ENCODE peak calls at places on chromosomes 11 and 22, in six cellular contexts. B is CD4-positive, alpha-beta memory T cell; N is ascending aorta; V is testis; A is heart left ventricle; U is cardiac muscle cell. Z is an unnamed sample. For H3K9me3, the result is how much of the 10 kb centered on the place peaks cover.

GRCh38 chr11:119759324-119759723 is 30.3 kb upstream of the NECTIN1 start:
- DNase-seq in U (no peak), A (no peak), N (no peak), V (no peak), B (no peak), Z (no peak)

GRCh38 chr11:34916810-34917780 is 677 bp downstream of the PDHX start:
- DNase-seq in U (peak), V (peak), A (no peak), B (peak), N (no peak), Z (no peak)

GRCh38 chr11:76793834-76794291 is 10.7 kb downstream of the TSKU start:
- DNase-seq in A (peak), U (no peak), B (no peak), V (no peak), N (no peak), Z (peak)

GRCh38 chr11:102004220-102004619 is 43.0 kb upstream of the CFAP300 start:
- DNase-seq in A (no peak), U (no peak), V (no peak), B (no peak), N (no peak), Z (no peak)

GRCh38 chr11:8070417-8071101 is 10.5 kb upstream of the TUB start:
- DNase-seq in N (no peak), B (no peak), V (no peak), A (no peak), U (peak), Z (no peak)

GRCh38 chr11:123170929-123171328 is 24.1 kb downstream of the CLMP start:
- DNase-seq in A (no peak), V (no peak), N (no peak), U (no peak), B (no peak), Z (no peak)

GRCh38 chr22:45946805-45947600 is 30.0 kb downstream of the WNT7B start:
- DNase-seq in N (no peak), V (no peak), B (no peak), U (no peak), A (no peak), Z (no peak)

GRCh38 chr11:8926236-8926635 is 6.5 kb downstream of the C11orf16 start:
- DNase-seq in V (no peak), N (no peak), U (no peak), B (no peak), A (no peak), Z (no peak)

GRCh38 chr22:49263101-49263500 is 564.6 kb downstream of the BRD1 start:
- DNase-seq in N (no peak), A (no peak), U (no peak), B (no peak), V (no peak), Z (no peak)

GRCh38 chr11:44095506-44096359 is at the start of gene EXT2:
- DNase-seq in N (peak), B (peak), V (peak), A (peak), U (peak), Z (peak)

GRCh38 chr22:34808618-34809017 is 257.3 kb upstream of the ISX start:
- DNase-seq in V (no peak), A (no peak), U (no peak), B (no peak), N (no peak), Z (no peak)

GRCh38 chr11:28117712-28118111 is 9.5 kb downstream of the METTL15 start:
- DNase-seq in V (no peak), A (no peak), B (no peak), U (no peak), N (no peak), Z (no peak)

GRCh38 chr11:115580927-115581680 is 76.9 kb upstream of the CADM1 start:
- DNase-seq in N (no peak), V (no peak), B (no peak), U (peak), A (peak), Z (peak)

GRCh38 chr11:68008381-68009337 is 1.5 kb upstream of the ALDH3B1 start:
- DNase-seq in V (no peak), N (no peak), B (peak), A (no peak), U (no peak), Z (no peak)

GRCh38 chr11:16917941-16918340 is 96.3 kb downstream of the PLEKHA7 start:
- DNase-seq in B (no peak), N (no peak), V (no peak), U (no peak), A (no peak), Z (no peak)

GRCh38 chr22:23157560-23158515 is 12.6 kb downstream of the RAB36 start:
- DNase-seq in V (no peak), U (no peak), B (no peak), N (no peak), A (no peak), Z (no peak)

GRCh38 chr11:45028921-45029680 is 78.4 kb upstream of the TP53I11 start:
- DNase-seq in V (no peak), U (no peak), N (no peak), B (no peak), A (peak), Z (no peak)

GRCh38 chr11:115623021-115623451 is 118.8 kb upstream of the CADM1 start:
- DNase-seq in N (peak), U (peak), B (no peak), A (peak), V (peak), Z (no peak)

GRCh38 chr11:81420668-81421550 is 1312.8 kb downstream of the FAM181B start:
- DNase-seq in A (no peak), B (no peak), U (peak), V (peak), N (no peak), Z (peak)

GRCh38 chr11:118366287-118366686 is 6.9 kb downstream of the UBE4A start:
- DNase-seq in V (no peak), A (no peak), B (no peak), N (no peak), U (no peak), Z (no peak)

GRCh38 chr22:36377022-36377631 is 10.6 kb downstream of the MYH9 start:
- DNase-seq in V (no peak), U (no peak), N (no peak), A (no peak), B (peak), Z (no peak)

GRCh38 chr11:19919050-19919561 is 206.5 kb downstream of the NAV2 start:
- DNase-seq in N (peak), U (no peak), V (no peak), B (no peak), A (no peak), Z (no peak)

GRCh38 chr11:91220476-91221202 is 997.8 kb upstream of the CHORDC1 start:
- DNase-seq in B (no peak), N (no peak), U (no peak), A (no peak), V (no peak), Z (no peak)

GRCh38 chr11:110251837-110252236 is 44.6 kb downstream of the RDX start:
- DNase-seq in U (no peak), A (peak), N (no peak), B (no peak), V (no peak), Z (no peak)

GRCh38 chr11:11324090-11324489 is 29.0 kb downstream of the CSNK2A3 start:
- DNase-seq in U (no peak), V (no peak), N (no peak), A (no peak), B (no peak), Z (no peak)

GRCh38 chr11:45982656-45983470 is 60.4 kb downstream of the LARGE2 start:
- DNase-seq in U (peak), N (no peak), B (no peak), V (peak), A (peak), Z (peak)

GRCh38 chr11:86938900-86939880 is 16.0 kb downstream of the FZD4 start:
- DNase-seq in U (peak), B (no peak), N (no peak), V (no peak), A (no peak), Z (no peak)

GRCh38 chr22:27748355-27749168 is 53.0 kb downstream of the MN1 start:
- DNase-seq in V (peak), A (no peak), U (no peak), N (no peak), B (no peak), Z (peak)

GRCh38 chr11:30133308-30133707 is 97.5 kb upstream of the FSHB start:
- DNase-seq in N (no peak), A (no peak), U (no peak), V (no peak), B (no peak), Z (no peak)

GRCh38 chr11:30131535-30131934 is 99.3 kb upstream of the FSHB start:
- DNase-seq in V (peak), A (no peak), B (no peak), N (no peak), U (peak), Z (no peak)

GRCh38 chr11:30125461-30125860 is 105.4 kb upstream of the FSHB start:
- DNase-seq in V (no peak), U (no peak), A (no peak), B (no peak), N (no peak), Z (no peak)

DNA sequence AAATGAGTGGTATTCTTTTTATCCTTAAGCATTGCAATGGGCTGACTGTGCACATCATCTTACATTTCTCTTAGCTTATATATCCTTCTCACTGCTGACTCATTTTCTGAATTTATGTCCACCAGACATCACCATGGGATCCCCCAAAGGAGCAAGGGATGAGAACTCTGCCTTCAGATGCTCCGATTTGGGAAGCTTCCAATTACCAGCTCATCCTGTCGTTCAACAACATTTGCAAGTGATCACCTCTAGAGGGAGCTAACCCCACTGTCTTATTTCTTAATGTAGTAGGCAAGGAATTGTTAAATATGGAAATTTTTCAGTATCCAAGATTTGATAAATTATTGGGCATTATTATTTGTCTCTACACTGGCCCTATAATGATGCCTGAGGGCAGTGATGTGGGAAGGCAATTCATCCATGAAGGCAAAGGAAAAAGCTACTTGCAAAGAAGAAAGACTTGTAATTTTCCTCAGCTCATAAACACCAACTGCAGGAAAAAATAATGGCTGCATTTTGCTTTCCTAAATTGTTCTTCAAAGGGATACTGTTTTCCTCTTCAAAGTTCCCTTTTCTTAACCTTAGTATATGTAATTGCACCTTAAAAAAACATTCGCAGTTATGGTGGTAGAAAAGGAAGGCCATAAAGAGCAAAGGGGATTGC is 102.4 kb upstream of the FSHB start:
- DNase-seq in N (no peak), V (peak), B (no peak), U (peak), A (no peak), Z (no peak)
- H3K4me3 ChIP-seq in N (no peak), V (no peak), B (no peak), U (no peak), A (no peak), Z (no peak)

DNA sequence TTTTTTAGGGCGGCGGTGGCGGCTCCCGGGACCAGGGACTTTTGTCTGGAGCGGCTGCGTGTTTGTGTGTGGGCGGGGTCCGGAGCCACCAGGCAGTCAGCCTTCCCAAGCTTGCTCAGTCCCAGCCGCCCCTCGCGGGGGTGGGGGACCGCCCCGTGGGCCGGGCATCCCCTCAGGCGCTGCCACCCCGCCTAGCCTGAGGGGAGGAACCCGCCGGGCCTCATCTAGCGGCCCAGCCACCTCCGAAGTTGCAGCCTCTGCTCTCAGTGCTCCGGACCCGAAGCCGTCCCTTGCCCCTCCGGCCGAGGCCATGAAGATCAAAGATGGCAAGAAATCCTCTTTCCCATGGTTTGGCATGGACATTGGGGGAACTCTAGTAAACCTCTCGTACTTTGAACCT is 235.2 kb downstream of the OR4C45 start:
- DNase-seq in U (no peak), V (no peak), A (no peak), B (no peak), N (no peak), Z (no peak)
- H3K9me3 ChIP-seq in U (under half), V (under half), A (under half), B (under half), N (under half), Z (under half)

GRCh38 chr11:2729841-2730240 is 30.0 kb upstream of the KCNQ1OT1 start:
- DNase-seq in A (no peak), B (no peak), N (no peak), U (no peak), V (no peak), Z (no peak)

GRCh38 chr11:2728663-2729332 is 29.0 kb upstream of the KCNQ1OT1 start:
- DNase-seq in U (no peak), V (no peak), B (no peak), A (no peak), N (no peak), Z (no peak)

GRCh38 chr11:2726964-2727363 is 27.2 kb upstream of the KCNQ1OT1 start:
- DNase-seq in A (no peak), B (no peak), V (no peak), N (no peak), U (no peak), Z (no peak)

GRCh38 chr11:2730323-2731284 is 30.8 kb upstream of the KCNQ1OT1 start:
- DNase-seq in B (no peak), N (no peak), A (no peak), U (no peak), V (no peak), Z (no peak)

DNA sequence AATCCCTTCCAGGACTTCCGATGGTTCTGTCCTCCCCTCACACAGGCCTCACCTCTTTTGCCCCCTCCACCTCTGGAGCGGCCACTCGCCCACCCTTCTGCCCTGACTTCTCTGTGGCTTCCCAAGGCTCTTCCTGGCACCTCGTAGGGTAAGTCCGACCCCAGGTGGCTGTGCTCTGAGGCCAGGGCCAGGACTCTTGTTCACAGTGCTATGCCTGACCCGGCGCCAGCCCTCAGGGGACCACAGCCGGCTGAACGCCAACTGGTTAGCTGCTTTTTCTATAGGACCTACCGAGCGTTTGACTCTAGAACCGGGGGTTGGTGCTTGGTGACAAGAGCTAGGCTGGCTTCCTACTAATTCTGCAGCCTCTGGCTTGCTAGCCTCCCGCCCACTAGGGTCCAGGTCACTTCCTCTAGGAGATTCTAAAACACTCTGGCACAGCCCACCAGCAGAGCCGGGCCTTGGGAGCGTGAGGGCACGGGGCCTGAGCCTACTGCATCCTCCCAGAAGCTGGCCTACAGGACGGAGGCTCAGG is 28.4 kb upstream of the KCNQ1OT1 start:
- DNase-seq in U (no peak), N (no peak), V (no peak), A (no peak), B (no peak), Z (no peak)
- H3K4me3 ChIP-seq in U (no peak), N (no peak), V (no peak), A (no peak), B (no peak), Z (no peak)

DNA sequence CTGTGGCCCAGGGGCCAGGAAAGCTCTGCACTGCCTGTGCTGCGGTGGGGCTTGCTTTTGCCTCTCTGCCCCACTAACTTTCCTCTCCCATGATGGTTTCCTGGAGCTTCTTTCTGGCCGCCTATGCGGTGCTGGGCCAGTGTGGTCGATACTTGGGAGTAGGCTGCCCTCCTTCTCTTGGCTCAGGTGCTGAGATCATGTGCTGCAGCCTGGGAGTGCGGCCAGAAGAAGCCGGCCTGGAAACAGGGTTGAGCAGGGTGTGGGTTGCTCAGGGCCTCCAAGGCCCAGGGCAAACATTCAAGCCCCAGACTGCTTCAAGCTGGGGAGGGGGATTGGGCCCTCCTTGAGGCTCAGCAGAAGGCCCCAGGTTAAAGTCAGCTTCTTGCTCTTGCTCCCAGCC is 125.0 kb downstream of the NTM start:
- DNase-seq in N (no peak), V (peak), A (peak), U (no peak), B (no peak), Z (no peak)
- H3K9me3 ChIP-seq in N (under half), V (under half), A (under half), U (under half), B (under half), Z (under half)

GRCh38 chr11:3160252-3161031 is 4.7 kb downstream of the OSBPL5 start:
- DNase-seq in A (peak), U (peak), B (no peak), V (peak), N (peak), Z (peak)
- H3K4me3 ChIP-seq in A (peak), U (peak), B (no peak), V (peak), N (peak), Z (peak)

GRCh38 chr11:14073821-14074529 is 111.5 kb downstream of the SPON1 start:
- DNase-seq in A (no peak), U (no peak), N (no peak), V (no peak), B (no peak), Z (no peak)
- H3K9me3 ChIP-seq in A (under half), U (under half), N (under half), V (under half), B (under half), Z (under half)

DNA sequence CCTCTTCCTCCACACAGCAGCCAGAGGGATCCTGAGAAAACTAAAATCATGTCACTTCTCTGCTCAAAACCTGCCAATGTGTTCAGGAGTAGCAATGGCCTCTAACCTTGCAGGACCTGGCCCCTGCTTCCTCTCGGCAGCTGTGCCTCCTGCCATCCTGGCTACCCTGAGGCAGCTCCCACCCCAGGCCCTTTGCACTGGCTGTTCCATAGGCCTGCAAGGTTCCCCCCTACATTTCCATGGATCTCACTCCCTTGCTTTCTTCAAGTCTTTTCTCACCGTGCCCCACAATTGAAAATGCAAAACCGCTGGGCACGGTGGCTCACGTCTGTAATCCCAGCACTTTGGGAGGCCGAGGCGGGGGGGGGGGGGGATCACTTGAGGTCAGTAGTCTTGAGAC is 2.1 kb upstream of the STIP1 start:
- DNase-seq in V (no peak), U (no peak), B (no peak), N (no peak), A (no peak), Z (no peak)
- H3K4me3 ChIP-seq in V (no peak), U (no peak), B (no peak), N (peak), A (no peak), Z (no peak)

GRCh38 chr11:108571001-108571400 is 22.6 kb downstream of the EXPH5 start:
- DNase-seq in A (no peak), V (no peak), N (no peak), U (no peak), B (no peak), Z (no peak)
- H3K9me3 ChIP-seq in A (under half), V (under half), N (under half), U (under half), B (under half), Z (under half)

DNA sequence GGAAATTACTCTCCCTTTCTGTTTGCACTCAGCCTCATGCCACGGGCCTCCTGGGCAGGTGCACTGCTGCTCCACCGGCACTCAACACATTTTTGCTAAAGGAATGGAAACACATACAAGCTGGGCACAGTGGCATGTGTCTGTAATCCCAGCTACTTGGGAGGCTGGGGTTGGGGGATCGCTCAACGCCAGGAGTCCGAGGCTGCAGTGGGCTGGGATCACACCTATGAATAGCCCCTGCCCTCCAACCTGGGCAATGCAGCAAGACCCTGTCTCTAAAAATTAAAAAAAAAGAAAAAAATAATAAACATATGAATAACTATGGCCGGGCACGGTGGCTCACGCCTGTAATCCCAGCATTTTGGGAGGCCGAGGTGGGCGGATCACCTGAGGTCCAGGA is 30.6 kb downstream of the RRP7A start:
- DNase-seq in U (no peak), N (no peak), A (no peak), B (no peak), V (no peak), Z (no peak)
- H3K4me3 ChIP-seq in U (no peak), N (no peak), A (no peak), B (no peak), V (no peak), Z (no peak)

GRCh38 chr11:100528872-100529416 is 158.1 kb upstream of the ARHGAP42 start:
- DNase-seq in A (no peak), B (no peak), N (no peak), U (no peak), V (no peak), Z (no peak)
- H3K9me3 ChIP-seq in A (under half), B (under half), N (under half), U (under half), V (under half), Z (under half)

Z was measured in WERI-Rb-1.